ENCODE peak calls at places on chromosomes 7 and 10, in ten cellular contexts. One of them, this sample, is unnamed.

GRCh38 chr7:20514364-20514763 is 101.1 kb upstream of the ABCB5 start:
- DNase-seq in Peyer's patch: no peak
- DNase-seq in endothelial cell of umbilical vein: peak
- DNase-seq in neural progenitor cell: no peak
- DNase-seq in cardiac muscle cell: peak
- DNase-seq in GM06990: no peak
- DNase-seq in PC-3: peak
- DNase-seq in MM.1S: peak
- DNase-seq in HFF-Myc: no peak
- DNase-seq in lower lobe of right lung: no peak
- DNase-seq in this sample: peak

GRCh38 chr7:5491251-5492044 is 67.8 kb upstream of the TNRC18 start:
- DNase-seq in Peyer's patch: no peak
- DNase-seq in endothelial cell of umbilical vein: no peak
- DNase-seq in neural progenitor cell: no peak
- DNase-seq in cardiac muscle cell: peak
- DNase-seq in GM06990: no peak
- DNase-seq in PC-3: no peak
- DNase-seq in MM.1S: no peak
- DNase-seq in HFF-Myc: no peak
- DNase-seq in lower lobe of right lung: no peak
- DNase-seq in this sample: no peak

GRCh38 chr10:92110039-92110794 is 180.7 kb downstream of the CPEB3 start:
- DNase-seq in Peyer's patch: no peak
- DNase-seq in endothelial cell of umbilical vein: no peak
- DNase-seq in neural progenitor cell: no peak
- DNase-seq in cardiac muscle cell: peak
- DNase-seq in GM06990: no peak
- DNase-seq in PC-3: peak
- DNase-seq in MM.1S: no peak
- DNase-seq in HFF-Myc: no peak
- DNase-seq in lower lobe of right lung: no peak
- DNase-seq in this sample: peak

GRCh38 chr7:121803041-121803440 is 69.9 kb upstream of the PTPRZ1 start:
- DNase-seq in Peyer's patch: no peak
- DNase-seq in endothelial cell of umbilical vein: no peak
- DNase-seq in neural progenitor cell: no peak
- DNase-seq in cardiac muscle cell: no peak
- DNase-seq in GM06990: no peak
- DNase-seq in PC-3: no peak
- DNase-seq in MM.1S: no peak
- DNase-seq in HFF-Myc: no peak
- DNase-seq in lower lobe of right lung: no peak
- DNase-seq in this sample: no peak

GRCh38 chr10:31952066-31952465 is 23.4 kb upstream of the ARHGAP12 start:
- DNase-seq in Peyer's patch: no peak
- DNase-seq in endothelial cell of umbilical vein: peak
- DNase-seq in neural progenitor cell: no peak
- DNase-seq in cardiac muscle cell: no peak
- DNase-seq in GM06990: no peak
- DNase-seq in PC-3: no peak
- DNase-seq in MM.1S: no peak
- DNase-seq in HFF-Myc: no peak
- DNase-seq in lower lobe of right lung: no peak
- DNase-seq in this sample: no peak

GRCh38 chr7:50632561-50633413 is 67.6 kb upstream of the DDC start:
- DNase-seq in Peyer's patch: peak
- DNase-seq in endothelial cell of umbilical vein: peak
- DNase-seq in neural progenitor cell: peak
- DNase-seq in cardiac muscle cell: peak
- DNase-seq in GM06990: peak
- DNase-seq in PC-3: peak
- DNase-seq in MM.1S: peak
- DNase-seq in HFF-Myc: peak
- DNase-seq in lower lobe of right lung: no peak
- DNase-seq in this sample: peak

GRCh38 chr10:14063531-14064317 is 267.0 kb downstream of the FRMD4A start:
- DNase-seq in Peyer's patch: no peak
- DNase-seq in endothelial cell of umbilical vein: no peak
- DNase-seq in neural progenitor cell: no peak
- DNase-seq in cardiac muscle cell: peak
- DNase-seq in GM06990: no peak
- DNase-seq in PC-3: no peak
- DNase-seq in MM.1S: no peak
- DNase-seq in HFF-Myc: no peak
- DNase-seq in lower lobe of right lung: no peak
- DNase-seq in this sample: peak

GRCh38 chr10:88794731-88795130 is 7.8 kb upstream of the LIPM start:
- DNase-seq in Peyer's patch: no peak
- DNase-seq in endothelial cell of umbilical vein: no peak
- DNase-seq in neural progenitor cell: no peak
- DNase-seq in cardiac muscle cell: peak
- DNase-seq in GM06990: no peak
- DNase-seq in PC-3: no peak
- DNase-seq in MM.1S: no peak
- DNase-seq in HFF-Myc: no peak
- DNase-seq in lower lobe of right lung: no peak
- DNase-seq in this sample: peak

GRCh38 chr10:46318808-46319207 is 32.0 kb downstream of the ANTXRL start:
- DNase-seq in Peyer's patch: no peak
- DNase-seq in endothelial cell of umbilical vein: no peak
- DNase-seq in neural progenitor cell: no peak
- DNase-seq in cardiac muscle cell: peak
- DNase-seq in GM06990: no peak
- DNase-seq in PC-3: no peak
- DNase-seq in MM.1S: no peak
- DNase-seq in HFF-Myc: no peak
- DNase-seq in lower lobe of right lung: no peak
- DNase-seq in this sample: no peak

GRCh38 chr7:38215734-38216670 is 38.0 kb downstream of the STARD3NL start:
- DNase-seq in Peyer's patch: peak
- DNase-seq in endothelial cell of umbilical vein: peak
- DNase-seq in neural progenitor cell: peak
- DNase-seq in cardiac muscle cell: peak
- DNase-seq in GM06990: peak
- DNase-seq in PC-3: peak
- DNase-seq in MM.1S: peak
- DNase-seq in HFF-Myc: peak
- DNase-seq in lower lobe of right lung: peak
- DNase-seq in this sample: peak

GRCh38 chr7:2614646-2615330 is 17.0 kb upstream of the TTYH3 start:
- DNase-seq in Peyer's patch: no peak
- DNase-seq in endothelial cell of umbilical vein: no peak
- DNase-seq in neural progenitor cell: no peak
- DNase-seq in cardiac muscle cell: no peak
- DNase-seq in GM06990: no peak
- DNase-seq in PC-3: no peak
- DNase-seq in MM.1S: no peak
- DNase-seq in HFF-Myc: no peak
- DNase-seq in lower lobe of right lung: no peak
- DNase-seq in this sample: peak

GRCh38 chr10:77641344-77641743 is 3.7 kb upstream of the KCNMA1 start:
- DNase-seq in Peyer's patch: no peak
- DNase-seq in endothelial cell of umbilical vein: no peak
- DNase-seq in neural progenitor cell: no peak
- DNase-seq in cardiac muscle cell: no peak
- DNase-seq in GM06990: no peak
- DNase-seq in PC-3: peak
- DNase-seq in MM.1S: no peak
- DNase-seq in HFF-Myc: no peak
- DNase-seq in lower lobe of right lung: no peak
- DNase-seq in this sample: no peak

GRCh38 chr10:97701438-97702064 is 12.0 kb upstream of the MARVELD1 start:
- DNase-seq in Peyer's patch: peak
- DNase-seq in endothelial cell of umbilical vein: peak
- DNase-seq in neural progenitor cell: peak
- DNase-seq in cardiac muscle cell: peak
- DNase-seq in GM06990: no peak
- DNase-seq in PC-3: peak
- DNase-seq in MM.1S: peak
- DNase-seq in HFF-Myc: peak
- DNase-seq in lower lobe of right lung: no peak
- DNase-seq in this sample: peak

GRCh38 chr10:17989908-17990767 is 38.4 kb downstream of the SLC39A12 start:
- DNase-seq in Peyer's patch: no peak
- DNase-seq in endothelial cell of umbilical vein: no peak
- DNase-seq in neural progenitor cell: no peak
- DNase-seq in cardiac muscle cell: peak
- DNase-seq in GM06990: peak
- DNase-seq in PC-3: peak
- DNase-seq in MM.1S: no peak
- DNase-seq in HFF-Myc: peak
- DNase-seq in lower lobe of right lung: no peak
- DNase-seq in this sample: peak

GRCh38 chr7:87154569-87154968 is 2.3 kb downstream of the DMTF1 start:
- DNase-seq in Peyer's patch: no peak
- DNase-seq in endothelial cell of umbilical vein: no peak
- DNase-seq in neural progenitor cell: no peak
- DNase-seq in cardiac muscle cell: no peak
- DNase-seq in GM06990: no peak
- DNase-seq in PC-3: no peak
- DNase-seq in MM.1S: no peak
- DNase-seq in HFF-Myc: no peak
- DNase-seq in lower lobe of right lung: no peak
- DNase-seq in this sample: no peak

GRCh38 chr7:87152112-87152896 is at the start of gene DMTF1:
- DNase-seq in Peyer's patch: peak
- DNase-seq in endothelial cell of umbilical vein: peak
- DNase-seq in neural progenitor cell: peak
- DNase-seq in cardiac muscle cell: peak
- DNase-seq in GM06990: peak
- DNase-seq in PC-3: peak
- DNase-seq in MM.1S: peak
- DNase-seq in HFF-Myc: peak
- DNase-seq in lower lobe of right lung: peak
- DNase-seq in this sample: peak

GRCh38 chr7:87152897-87153641 is 816 bp downstream of the DMTF1 start:
- DNase-seq in Peyer's patch: peak
- DNase-seq in endothelial cell of umbilical vein: peak
- DNase-seq in neural progenitor cell: peak
- DNase-seq in cardiac muscle cell: peak
- DNase-seq in GM06990: no peak
- DNase-seq in PC-3: peak
- DNase-seq in MM.1S: peak
- DNase-seq in HFF-Myc: no peak
- DNase-seq in lower lobe of right lung: peak
- DNase-seq in this sample: peak

GRCh38 chr7:87155788-87156187 is 3.5 kb downstream of the DMTF1 start:
- DNase-seq in Peyer's patch: no peak
- DNase-seq in endothelial cell of umbilical vein: peak
- DNase-seq in neural progenitor cell: no peak
- DNase-seq in cardiac muscle cell: no peak
- DNase-seq in GM06990: no peak
- DNase-seq in PC-3: no peak
- DNase-seq in MM.1S: no peak
- DNase-seq in HFF-Myc: no peak
- DNase-seq in lower lobe of right lung: no peak
- DNase-seq in this sample: no peak

GRCh38 chr7:87154166-87154565 is 1.9 kb downstream of the DMTF1 start:
- DNase-seq in Peyer's patch: no peak
- DNase-seq in endothelial cell of umbilical vein: no peak
- DNase-seq in neural progenitor cell: no peak
- DNase-seq in cardiac muscle cell: no peak
- DNase-seq in GM06990: no peak
- DNase-seq in PC-3: no peak
- DNase-seq in MM.1S: no peak
- DNase-seq in HFF-Myc: no peak
- DNase-seq in lower lobe of right lung: no peak
- DNase-seq in this sample: no peak
- H3K4me3 ChIP-seq in Peyer's patch: no peak
- H3K4me3 ChIP-seq in endothelial cell of umbilical vein: peak
- H3K4me3 ChIP-seq in neural progenitor cell: peak
- H3K4me3 ChIP-seq in cardiac muscle cell: peak
- H3K4me3 ChIP-seq in GM06990: peak
- H3K4me3 ChIP-seq in PC-3: peak
- H3K4me3 ChIP-seq in MM.1S: peak
- H3K4me3 ChIP-seq in HFF-Myc: peak
- H3K4me3 ChIP-seq in lower lobe of right lung: peak
- H3K4me3 ChIP-seq in this sample: peak

GRCh38 chr7:140726304-140726703 is 29.8 kb downstream of the NDUFB2 start:
- DNase-seq in Peyer's patch: no peak
- DNase-seq in endothelial cell of umbilical vein: peak
- DNase-seq in neural progenitor cell: peak
- DNase-seq in cardiac muscle cell: peak
- DNase-seq in GM06990: no peak
- DNase-seq in PC-3: peak
- DNase-seq in MM.1S: peak
- DNase-seq in HFF-Myc: peak
- DNase-seq in lower lobe of right lung: no peak
- DNase-seq in this sample: peak
- TF ChIP-seq CTCF in Peyer's patch: peak
- TF ChIP-seq CTCF in endothelial cell of umbilical vein: no peak
- TF ChIP-seq CTCF in neural progenitor cell: peak
- TF ChIP-seq CTCF in cardiac muscle cell: peak
- TF ChIP-seq CTCF in GM06990: peak
- TF ChIP-seq CTCF in PC-3: peak
- TF ChIP-seq CTCF in MM.1S: peak
- TF ChIP-seq CTCF in HFF-Myc: peak
- TF ChIP-seq CTCF in lower lobe of right lung: no peak
- TF ChIP-seq CTCF in this sample: peak

GRCh38 chr7:128177768-128178550 is 63.1 kb upstream of the LEP start:
- DNase-seq in Peyer's patch: peak
- DNase-seq in endothelial cell of umbilical vein: no peak
- DNase-seq in neural progenitor cell: no peak
- DNase-seq in cardiac muscle cell: no peak
- DNase-seq in GM06990: no peak
- DNase-seq in PC-3: no peak
- DNase-seq in MM.1S: no peak
- DNase-seq in HFF-Myc: no peak
- DNase-seq in lower lobe of right lung: no peak
- DNase-seq in this sample: no peak
- H3K4me3 ChIP-seq in Peyer's patch: no peak
- H3K4me3 ChIP-seq in endothelial cell of umbilical vein: no peak
- H3K4me3 ChIP-seq in neural progenitor cell: no peak
- H3K4me3 ChIP-seq in cardiac muscle cell: no peak
- H3K4me3 ChIP-seq in GM06990: no peak
- H3K4me3 ChIP-seq in PC-3: no peak
- H3K4me3 ChIP-seq in MM.1S: no peak
- H3K4me3 ChIP-seq in HFF-Myc: no peak
- H3K4me3 ChIP-seq in lower lobe of right lung: no peak
- H3K4me3 ChIP-seq in this sample: no peak

DNA sequence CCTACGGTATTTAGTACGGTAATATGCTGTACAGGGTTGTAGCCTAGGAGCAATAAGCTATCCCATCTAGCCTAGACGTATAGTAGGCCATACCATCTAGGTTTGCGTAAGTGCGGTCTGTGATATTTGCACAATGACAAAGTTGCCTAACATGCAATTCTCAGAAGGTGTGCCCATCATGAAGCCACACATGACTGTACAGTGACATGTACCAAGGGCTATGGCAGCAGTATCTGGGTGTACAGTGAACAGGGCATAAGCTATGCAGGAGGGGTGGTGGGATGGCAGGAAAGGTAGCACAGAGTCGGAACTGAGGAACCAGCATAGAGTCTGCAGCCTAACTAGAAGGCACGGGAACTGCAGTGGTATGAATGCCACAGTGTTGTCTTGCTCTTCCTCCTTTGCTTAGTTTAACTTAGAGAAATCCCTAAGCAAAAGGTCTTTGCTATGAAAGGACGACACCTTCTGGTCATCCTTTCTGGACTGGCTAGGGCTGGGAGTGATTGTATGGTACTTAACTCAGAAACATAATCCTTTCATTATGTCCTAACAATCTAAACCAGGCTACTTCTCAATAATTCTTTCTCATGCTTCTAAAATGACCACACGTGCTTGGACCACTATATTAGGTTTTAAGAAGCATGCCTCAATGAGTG is 93.5 kb downstream of the DYNC1I1 start:
- DNase-seq in Peyer's patch: no peak
- DNase-seq in endothelial cell of umbilical vein: peak
- DNase-seq in neural progenitor cell: peak
- DNase-seq in cardiac muscle cell: peak
- DNase-seq in GM06990: no peak
- DNase-seq in PC-3: peak
- DNase-seq in MM.1S: no peak
- DNase-seq in HFF-Myc: no peak
- DNase-seq in lower lobe of right lung: no peak
- DNase-seq in this sample: peak
- TF ChIP-seq CTCF in Peyer's patch: no peak
- TF ChIP-seq CTCF in endothelial cell of umbilical vein: peak
- TF ChIP-seq CTCF in neural progenitor cell: peak
- TF ChIP-seq CTCF in cardiac muscle cell: peak
- TF ChIP-seq CTCF in GM06990: no peak
- TF ChIP-seq CTCF in PC-3: peak
- TF ChIP-seq CTCF in MM.1S: no peak
- TF ChIP-seq CTCF in HFF-Myc: peak
- TF ChIP-seq CTCF in lower lobe of right lung: no peak
- TF ChIP-seq CTCF in this sample: peak